ENCODE peak calls at places on chromosomes 6 and 20, in eight cellular contexts. C is activated T-cell treated with anti-CD3 and anti-CD28 coated beads for 4 hours, F is GM18507, S is SK-N-SH, K is aorta, T is sigmoid colon, V is kidney tubule cell, A is NCI-H1417 treated with DMSO at 0.1 percent for 48 hours. X is an unnamed sample.

GRCh38 chr6:3194535-3195376 is 32.7 kb downstream of the TUBB2B start:
- DNase-seq in F (no peak), C (no peak), T (no peak), V (no peak), S (peak; percentile 85), K (no peak), A (no peak), X (peak; percentile 44)

GRCh38 chr6:55011034-55011433 is 163.3 kb upstream of the HCRTR2 start:
- DNase-seq in C (no peak), S (no peak), T (no peak), V (no peak), A (no peak), F (no peak), K (no peak), X (no peak)

GRCh38 chr20:46999821-47000465 is 105.3 kb downstream of the EYA2 start:
- DNase-seq in T (no peak), K (no peak), S (no peak), C (no peak), A (no peak), F (no peak), V (no peak), X (peak; percentile 78)

GRCh38 chr20:46040902-46041535 is 12.0 kb downstream of the SLC12A5 start:
- DNase-seq in V (peak; percentile 31), C (peak; percentile 25), A (no peak), F (no peak), S (no peak), T (no peak), K (no peak), X (peak; percentile 32)

GRCh38 chr6:109174911-109175310 is 79.6 kb downstream of the CEP57L1 start:
- DNase-seq in T (no peak), V (no peak), C (no peak), F (no peak), K (no peak), A (no peak), S (no peak), X (no peak)

GRCh38 chr6:105087571-105088211 is 92.1 kb downstream of the POPDC3 start:
- DNase-seq in F (peak; percentile 9), S (peak; percentile 53), C (peak; percentile 4), V (peak; percentile 61), K (no peak), T (no peak), A (no peak), X (peak; percentile 69)

GRCh38 chr20:20231528-20232298 is 136.2 kb upstream of the INSM1 start:
- DNase-seq in A (no peak), K (no peak), F (no peak), T (no peak), C (no peak), S (no peak), V (no peak), X (no peak)

GRCh38 chr6:3664641-3665041 is 86.9 kb downstream of the PXDC1 start:
- DNase-seq in A (no peak), S (no peak), C (no peak), K (no peak), V (peak; percentile 38), T (no peak), F (no peak), X (no peak)

GRCh38 chr6:11144393-11144829 is 32.9 kb upstream of the ERVFRD-1 start:
- DNase-seq in A (no peak), C (peak; percentile 65), F (peak; percentile 70), T (peak; percentile 85), V (peak; percentile 76), S (peak; percentile 76), K (peak; percentile 85), X (peak; percentile 90)

GRCh38 chr20:9185511-9185910 is 116.6 kb downstream of the PLCB4 start:
- DNase-seq in S (no peak), C (no peak), A (no peak), F (no peak), K (no peak), V (peak; percentile 51), T (no peak), X (peak; percentile 58)

GRCh38 chr6:110410534-110410933 is 4.8 kb downstream of the DDO start:
- DNase-seq in C (no peak), K (no peak), F (no peak), T (no peak), A (no peak), V (no peak), S (no peak), X (peak; percentile 11)

GRCh38 chr6:48994811-48995210 is 468.2 kb downstream of the MMUT start:
- DNase-seq in T (no peak), S (no peak), V (no peak), F (no peak), C (no peak), K (no peak), A (no peak), X (peak; percentile 22)

GRCh38 chr6:108766419-108766818 is 81.8 kb upstream of the ARMC2 start:
- DNase-seq in C (no peak), F (no peak), A (no peak), T (no peak), V (no peak), S (no peak), K (no peak), X (no peak)

GRCh38 chr20:50273601-50274491 is 83.2 kb downstream of the CEBPB start:
- DNase-seq in T (peak; percentile 70), K (peak; percentile 56), F (no peak), C (no peak), V (no peak), A (no peak), S (no peak), X (no peak)

GRCh38 chr20:50562262-50562701 is 52.1 kb downstream of the PTPN1 start:
- DNase-seq in T (no peak), S (no peak), C (no peak), F (no peak), K (no peak), V (no peak), A (no peak), X (peak; percentile 80)

GRCh38 chr20:60474385-60474910 is 516.2 kb downstream of the CDH26 start:
- DNase-seq in A (no peak), C (no peak), V (no peak), S (no peak), T (no peak), K (no peak), F (no peak), X (no peak)

GRCh38 chr20:45629496-45630100 is at the start of gene WFDC10A:
- DNase-seq in A (no peak), V (peak; percentile 72), T (no peak), K (peak; percentile 64), F (peak; percentile 12), S (peak; percentile 41), C (peak; percentile 1), X (peak; percentile 86)

GRCh38 chr6:86581833-86582232 is 355.5 kb upstream of the HTR1E start:
- DNase-seq in T (no peak), V (peak; percentile 89), F (no peak), S (no peak), A (no peak), C (no peak), K (no peak), X (peak; percentile 83)

GRCh38 chr6:6918216-6918983 is 189.4 kb upstream of the RREB1 start:
- DNase-seq in T (no peak), A (no peak), S (no peak), F (peak; percentile 60), C (peak; percentile 46), K (no peak), V (peak; percentile 80), X (peak; percentile 41)

GRCh38 chr20:37389844-37390275 is 43.9 kb downstream of the SRC start:
- DNase-seq in K (peak; percentile 9), S (peak; percentile 49), A (no peak), T (peak; percentile 33), V (no peak), F (no peak), C (no peak), X (peak; percentile 23)

GRCh38 chr6:39102024-39102820 is 12.8 kb downstream of the SAYSD1 start:
- DNase-seq in S (no peak), V (peak; percentile 29), A (no peak), K (no peak), C (no peak), T (no peak), F (no peak), X (peak; percentile 6)

GRCh38 chr6:9516207-9516606 is 898.7 kb downstream of the TFAP2A start:
- DNase-seq in K (no peak), S (no peak), V (peak; percentile 90), C (no peak), F (no peak), A (no peak), T (no peak), X (peak; percentile 5)

GRCh38 chr6:4134841-4135664 is at the start of gene ECI2:
- DNase-seq in T (no peak), V (peak; percentile 80), K (peak; percentile 84), A (peak; percentile 59), C (peak; percentile 21), F (no peak), S (peak; percentile 81), X (peak; percentile 91)

GRCh38 chr20:41179961-41180360 is 42.6 kb downstream of the PLCG1 start:
- DNase-seq in T (no peak), C (no peak), A (no peak), K (no peak), F (no peak), S (no peak), V (no peak), X (no peak)

GRCh38 chr20:36813784-36814136 is 40.2 kb upstream of the DSN1 start:
- DNase-seq in V (no peak), F (no peak), S (no peak), K (no peak), A (no peak), C (no peak), T (no peak), X (no peak)

GRCh38 chr20:31704225-31705119 is 18.2 kb downstream of the BCL2L1 start:
- DNase-seq in F (no peak), T (peak; percentile 57), A (no peak), V (peak; percentile 98), C (no peak), S (no peak), K (no peak), X (no peak)

GRCh38 chr20:22264917-22265316 is 319.5 kb downstream of the FOXA2 start:
- DNase-seq in F (no peak), C (no peak), T (no peak), K (no peak), S (no peak), V (no peak), A (no peak), X (no peak)

GRCh38 chr6:17086469-17086868 is 15.4 kb upstream of the STMND1 start:
- DNase-seq in K (no peak), V (peak; percentile 73), F (peak; percentile 7), S (peak; percentile 66), C (peak; percentile 2), A (no peak), T (peak; percentile 71), X (peak; percentile 78)

GRCh38 chr6:39083111-39083702 is 31.8 kb downstream of the SAYSD1 start:
- DNase-seq in T (no peak), S (no peak), C (no peak), V (no peak), A (no peak), K (no peak), F (no peak), X (peak; percentile 72)

GRCh38 chr6:17339308-17339670 is 54.1 kb upstream of the CAP2 start:
- DNase-seq in V (no peak), T (no peak), F (no peak), S (no peak), A (no peak), C (no peak), K (no peak), X (no peak)

GRCh38 chr6:52500268-52501129 is 76.4 kb downstream of the TRAM2 start:
- DNase-seq in T (no peak), A (no peak), F (no peak), K (no peak), V (no peak), S (no peak), C (no peak), X (no peak)

GRCh38 chr20:53769041-53769440 is 175.4 kb upstream of the ZNF217 start:
- DNase-seq in F (no peak), A (no peak), C (no peak), T (no peak), V (no peak), S (no peak), K (no peak), X (no peak)

GRCh38 chr20:9609892-9610502 is 95.6 kb downstream of the LAMP5 start:
- DNase-seq in C (no peak), A (peak; percentile 63), V (peak; percentile 76), F (no peak), K (no peak), S (peak; percentile 32), T (no peak), X (peak; percentile 80)

GRCh38 chr20:21607971-21608735 is 94.3 kb upstream of the NKX2-2 start:
- DNase-seq in F (no peak), S (peak; percentile 28), K (no peak), T (peak; percentile 68), A (no peak), V (no peak), C (no peak), X (peak; percentile 14)

X was measured in DMS53.